ENCODE peak calls at places on chromosomes 1 and 21, in six cellular contexts. B, C, F, E, D and H are unnamed samples.

GRCh38 chr1:221776495-221777413 is 34.9 kb upstream of the DUSP10 start:
- DNase-seq in B (no peak), C (no peak), F (no peak), E (no peak), D (no peak), H (no peak)

GRCh38 chr21:41342035-41342434 is 19.8 kb upstream of the MX2 start:
- DNase-seq in B (no peak), C (no peak), F (no peak), E (no peak), D (no peak), H (no peak)

GRCh38 chr1:72846891-72847290 is 564.6 kb upstream of the NEGR1 start:
- DNase-seq in B (no peak), C (no peak), F (no peak), E (no peak), D (no peak), H (no peak)

GRCh38 chr1:153232553-153232952 is 15.2 kb downstream of the PRR9 start:
- DNase-seq in B (no peak), C (no peak), F (peak; percentile 56), E (no peak), D (no peak), H (no peak)

GRCh38 chr1:20141466-20141865 is 2.3 kb downstream of the PLA2G2F start:
- DNase-seq in B (no peak), C (no peak), F (no peak), E (no peak), D (no peak), H (no peak)

GRCh38 chr1:109918671-109919070 is 8.0 kb downstream of the CSF1 start:
- DNase-seq in B (no peak), C (no peak), F (no peak), E (no peak), D (no peak), H (no peak)

GRCh38 chr1:34019741-34020552 is 145.1 kb downstream of the CSMD2 start:
- DNase-seq in B (no peak), C (peak; percentile 36), F (no peak), E (no peak), D (no peak), H (no peak)

GRCh38 chr1:201443747-201444146 is 22.2 kb upstream of the TNNI1 start:
- DNase-seq in B (no peak), C (no peak), F (no peak), E (no peak), D (no peak), H (no peak)

GRCh38 chr1:149884433-149885363 is 14.7 kb upstream of the BOLA1 start:
- DNase-seq in B (no peak), C (peak; percentile 28), F (no peak), E (no peak), D (no peak), H (no peak)

GRCh38 chr1:217525773-217526490 is 105.0 kb downstream of the GPATCH2 start:
- DNase-seq in B (no peak), C (no peak), F (no peak), E (no peak), D (no peak), H (no peak)

GRCh38 chr1:153400244-153400643 is 9.4 kb upstream of the S100A8 start:
- DNase-seq in B (peak; percentile 36), C (no peak), F (no peak), E (no peak), D (no peak), H (no peak)

GRCh38 chr1:163166886-163167555 is 35.7 kb downstream of the RGS5 start:
- DNase-seq in B (no peak), C (no peak), F (no peak), E (no peak), D (no peak), H (no peak)

GRCh38 chr1:226404063-226404903 is 3.6 kb downstream of the PARP1 start:
- DNase-seq in B (peak; percentile 35), C (no peak), F (no peak), E (no peak), D (no peak), H (no peak)

GRCh38 chr1:154851392-154852177 is 18.5 kb downstream of the KCNN3 start:
- DNase-seq in B (no peak), C (no peak), F (no peak), E (peak; percentile 50), D (no peak), H (no peak)

GRCh38 chr1:55559111-55559510 is 343.9 kb upstream of the USP24 start:
- DNase-seq in B (no peak), C (no peak), F (no peak), E (no peak), D (no peak), H (no peak)

GRCh38 chr1:167200272-167200671 is 20.4 kb upstream of the POU2F1 start:
- DNase-seq in B (no peak), C (no peak), F (no peak), E (no peak), D (no peak), H (no peak)

GRCh38 chr1:5978452-5978851 is 13.8 kb downstream of the NPHP4 start:
- DNase-seq in B (no peak), C (no peak), F (no peak), E (no peak), D (no peak), H (no peak)

GRCh38 chr1:56456426-56457101 is 122.8 kb downstream of the PLPP3 start:
- DNase-seq in B (no peak), C (peak; percentile 49), F (peak; percentile 46), E (no peak), D (no peak), H (no peak)

GRCh38 chr1:95017775-95018174 is 55.0 kb downstream of the ALG14 start:
- DNase-seq in B (no peak), C (no peak), F (no peak), E (no peak), D (no peak), H (no peak)

GRCh38 chr1:15760520-15761211 is 2.1 kb downstream of the FBLIM1 start:
- DNase-seq in B (no peak), C (peak; percentile 56), F (peak; percentile 36), E (peak; percentile 57), D (no peak), H (peak; percentile 73)
- H3K27ac ChIP-seq in B (no peak overlapping the region), C (peak overlapping the region; percentile 95), F (no peak overlapping the region), E (no peak overlapping the region), D (no peak overlapping the region), H (peak overlapping the region; percentile 89)

GRCh38 chr21:37937668-37938067 is 21.4 kb upstream of the KCNJ6 start:
- DNase-seq in B (no peak), C (no peak), F (no peak), E (no peak), D (no peak), H (no peak)

GRCh38 chr21:37939251-37939650 is 23.0 kb upstream of the KCNJ6 start:
- DNase-seq in B (no peak), C (no peak), F (no peak), E (no peak), D (no peak), H (no peak)

GRCh38 chr21:37944492-37944891 is 28.2 kb upstream of the KCNJ6 start:
- DNase-seq in B (no peak), C (no peak), F (no peak), E (no peak), D (no peak), H (no peak)

GRCh38 chr21:37936010-37936785 is 19.9 kb upstream of the KCNJ6 start:
- DNase-seq in B (no peak), C (no peak), F (no peak), E (no peak), D (no peak), H (no peak)

DNA sequence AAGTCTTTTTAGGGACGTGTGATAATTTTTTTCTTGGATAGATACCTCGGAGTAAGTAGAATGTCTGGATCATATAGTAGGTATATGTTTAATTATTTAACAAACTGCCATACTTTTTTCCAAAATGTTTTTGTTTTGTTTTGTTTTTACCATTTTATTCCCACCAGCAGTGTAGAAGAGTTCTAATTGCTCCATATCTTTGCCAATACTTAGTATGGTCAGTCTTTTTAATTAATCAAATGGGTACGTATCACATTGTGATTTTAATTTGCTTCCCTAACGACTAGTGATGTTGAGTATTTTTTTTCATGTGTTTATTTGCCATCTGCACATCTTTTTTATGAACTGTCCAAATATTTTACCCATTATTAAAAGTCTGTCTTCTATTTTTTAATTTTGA is 23.6 kb upstream of the KCNJ6 start:
- DNase-seq in B (no peak), C (no peak), F (no peak), E (no peak), D (no peak), H (no peak)
- H3K27ac ChIP-seq in B (no peak overlapping the region), C (no peak overlapping the region), F (no peak overlapping the region), E (no peak overlapping the region), D (no peak overlapping the region), H (no peak overlapping the region)

GRCh38 chr1:13892671-13893325 is 192.8 kb downstream of the PRDM2 start:
- DNase-seq in B (no peak), C (peak; percentile 61), F (no peak), E (peak; percentile 18), D (no peak), H (peak; percentile 18)

GRCh38 chr1:13888351-13888996 is 188.5 kb downstream of the PRDM2 start:
- DNase-seq in B (no peak), C (peak; percentile 58), F (no peak), E (no peak), D (no peak), H (no peak)

GRCh38 chr1:13890766-13891165 is 190.8 kb downstream of the PRDM2 start:
- DNase-seq in B (no peak), C (no peak), F (no peak), E (no peak), D (no peak), H (no peak)

GRCh38 chr1:13892141-13892670 is 192.2 kb downstream of the PRDM2 start:
- DNase-seq in B (no peak), C (no peak), F (no peak), E (no peak), D (no peak), H (no peak)

DNA sequence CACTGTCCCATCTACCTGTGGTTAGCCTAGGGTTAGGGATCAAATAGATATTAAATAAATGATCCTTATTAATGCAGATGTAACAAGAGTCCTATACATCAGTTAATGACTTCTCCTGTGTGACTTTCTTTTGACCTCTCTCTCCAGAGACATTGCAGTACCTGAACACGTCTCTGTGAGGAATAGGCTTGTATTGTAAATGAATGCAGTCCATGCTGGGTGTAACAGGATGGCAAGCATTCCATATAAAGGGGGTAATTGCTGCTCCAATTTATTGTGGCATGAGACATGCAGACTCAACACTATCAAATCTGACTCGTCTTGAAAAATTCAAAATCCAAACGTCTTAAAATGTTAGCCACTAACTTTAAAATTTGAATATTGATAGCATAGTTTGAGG is 189.5 kb downstream of the PRDM2 start:
- DNase-seq in B (no peak), C (no peak), F (no peak), E (no peak), D (no peak), H (no peak)
- H3K27ac ChIP-seq in B (no peak overlapping the region), C (no peak overlapping the region), F (no peak overlapping the region), E (no peak overlapping the region), D (no peak overlapping the region), H (no peak overlapping the region)

DNA sequence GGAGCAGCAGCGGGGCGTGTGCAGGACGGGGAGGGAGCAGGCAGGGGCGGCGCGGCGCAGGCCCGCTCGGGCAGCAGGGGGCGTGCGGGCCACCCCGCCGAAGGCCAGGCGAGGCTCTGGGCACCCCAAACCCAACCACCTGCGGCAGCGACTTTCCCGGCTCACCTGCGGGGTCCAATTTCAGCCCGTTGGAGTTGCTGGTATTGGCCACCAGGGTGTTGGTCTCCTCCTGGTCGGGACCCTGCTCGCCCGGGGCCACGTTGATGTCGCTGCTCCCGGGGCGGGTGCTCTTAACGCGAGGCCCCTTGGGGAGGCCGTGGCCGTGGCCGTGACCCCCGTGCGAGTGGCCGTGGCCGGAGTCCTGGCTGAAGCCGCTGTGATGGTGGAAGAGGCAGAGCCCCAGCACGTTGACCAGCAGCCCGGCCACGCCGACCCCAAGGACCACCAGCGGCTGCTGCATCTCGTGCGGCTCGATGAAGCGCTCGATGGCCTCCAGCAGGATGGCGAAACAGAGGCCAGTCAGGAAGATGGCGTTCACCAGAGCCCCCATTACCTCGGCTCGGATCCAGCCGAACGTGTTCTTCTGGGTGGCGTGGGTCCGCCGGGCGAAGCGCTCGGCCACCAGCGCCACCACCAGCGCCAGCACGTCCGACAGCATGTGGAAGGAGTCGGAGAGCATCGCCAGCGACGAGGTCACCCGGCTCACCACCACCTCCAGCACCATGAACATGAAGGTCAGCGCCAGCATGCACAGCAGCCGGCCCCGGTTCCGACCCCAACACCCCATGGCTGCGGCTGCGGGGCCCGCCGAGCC is 928 bp downstream of the SLC30A1 start:
- DNase-seq in B (peak; percentile 84), C (peak; percentile 88), F (peak; percentile 66), E (peak; percentile 70), D (peak; percentile 64), H (peak; percentile 71)
- H3K27ac ChIP-seq in B (peak overlapping the region; percentile 59), C (peak overlapping the region; percentile 98), F (peak overlapping the region; percentile 71), E (peak overlapping the region; percentile 83), D (peak overlapping the region; percentile 79), H (peak overlapping the region; percentile 94)